ENCODE peak calls at places on chromosome 2, in four cellular contexts. E is RCC 7860, Z is fibroblast of the conjunctiva, R is sciatic nerve. K is an unnamed sample.
A peak's percentile ranks its signal among the peaks of the same experiment; 100 is the strongest.

GRCh38 chr2:195561205-195562032 is 95.6 kb upstream of the SLC39A10 start:
- DNase-seq in Z (peak; percentile 40), E (peak; percentile 44), R (no peak), K (no peak)

GRCh38 chr2:72745679-72746368 is 80.0 kb downstream of the EXOC6B start:
- DNase-seq in Z (peak; percentile 54), E (peak; percentile 12), R (no peak), K (no peak)

GRCh38 chr2:70967189-70967588 is 11.2 kb upstream of the ANKRD53 start:
- DNase-seq in E (no peak), Z (no peak), R (no peak), K (no peak)

GRCh38 chr2:196278491-196278911 is 107.1 kb upstream of the STK17B start:
- DNase-seq in E (peak; percentile 81), Z (no peak), R (no peak), K (no peak)

GRCh38 chr2:111032721-111033532 is 87.8 kb upstream of the BCL2L11 start:
- DNase-seq in E (peak; percentile 93), R (no peak), Z (no peak), K (no peak)

GRCh38 chr2:393711-394696 is 106.1 kb upstream of the ALKAL2 start:
- DNase-seq in E (peak; percentile 80), R (no peak), Z (no peak), K (no peak)

GRCh38 chr2:28160986-28161425 is 231.7 kb upstream of the FOSL2 start:
- DNase-seq in R (no peak), E (peak; percentile 88), Z (peak; percentile 34), K (no peak)

GRCh38 chr2:63488118-63488713 is 100.1 kb downstream of the WDPCP start:
- DNase-seq in R (no peak), Z (peak; percentile 28), E (no peak), K (peak; percentile 65)

GRCh38 chr2:11683966-11684365 is 14.0 kb upstream of the NTSR2 start:
- DNase-seq in R (no peak), E (no peak), Z (no peak), K (no peak)